ENCODE peak calls at places on chromosomes 4 and X, in six cellular contexts. F is testis, A is heart left ventricle, U is left ventricle myocardium inferior, O is psoas muscle, I is neuronal stem cell. R is an unnamed sample. For H3K4me1, the result is how much of the 10 kb centered on the place peaks cover.

GRCh38 chrX:9207142-9207541 is 173.2 kb upstream of the FAM9B start:
- DNase-seq in I (no peak), F (peak), O (no peak), U (no peak), A (no peak), R (no peak)

GRCh38 chr4:127134490-127134889 is 498.3 kb upstream of the INTU start:
- DNase-seq in I (no peak), F (no peak), U (no peak), A (no peak), O (no peak), R (no peak)

GRCh38 chr4:44629280-44629866 is 22.1 kb downstream of the YIPF7 start:
- DNase-seq in F (peak), O (no peak), A (no peak), I (peak), U (no peak), R (no peak)

GRCh38 chr4:77430847-77431246 is 174.8 kb upstream of the CXCL13 start:
- DNase-seq in U (no peak), I (no peak), O (no peak), F (no peak), A (no peak), R (no peak)

GRCh38 chrX:147898951-147899350 is 12.8 kb upstream of the FMR1 start:
- DNase-seq in F (no peak), A (no peak), O (no peak), U (no peak), I (no peak), R (no peak)

GRCh38 chr4:12852338-12853307 is 631.5 kb downstream of the RAB28 start:
- DNase-seq in A (no peak), F (no peak), I (peak), U (no peak), O (no peak), R (no peak)

GRCh38 chrX:31126205-31126604 is 54.4 kb upstream of the FTHL17 start:
- DNase-seq in I (no peak), F (no peak), A (no peak), O (no peak), U (no peak), R (no peak)

GRCh38 chrX:69221239-69222102 is 56.2 kb upstream of the PJA1 start:
- DNase-seq in U (no peak), A (no peak), F (no peak), I (peak), O (no peak), R (no peak)

GRCh38 chr4:140240237-140240636 is 86.3 kb upstream of the MAML3 start:
- DNase-seq in I (no peak), A (no peak), O (no peak), U (no peak), F (no peak), R (no peak)

GRCh38 chr4:11590132-11590531 is 161.4 kb upstream of the HS3ST1 start:
- DNase-seq in U (no peak), I (no peak), O (no peak), A (no peak), F (no peak), R (no peak)

GRCh38 chr4:15976456-15977096 is 13.6 kb upstream of the FGFBP2 start:
- DNase-seq in A (peak), O (no peak), U (no peak), I (no peak), F (no peak), R (no peak)

GRCh38 chr4:93080316-93080715 is 748.2 kb upstream of the ATOH1 start:
- DNase-seq in F (no peak), U (no peak), O (no peak), I (no peak), A (no peak), R (no peak)

GRCh38 chr4:189940178-189941004 is at the start of gene FRG1:
- DNase-seq in A (peak), U (peak), F (peak), O (peak), I (peak), R (peak)

GRCh38 chrX:154548028-154548316 is 552 bp downstream of the IKBKG start:
- DNase-seq in U (no peak), O (no peak), F (no peak), I (no peak), A (no peak), R (no peak)

GRCh38 chr4:138724530-138724929 is 291.1 kb upstream of the NOCT start:
- DNase-seq in O (no peak), A (no peak), I (no peak), F (no peak), U (no peak), R (no peak)

GRCh38 chr4:148574941-148575340 is 132.7 kb upstream of the NR3C2 start:
- DNase-seq in I (no peak), U (no peak), A (peak), F (no peak), O (no peak), R (no peak)

GRCh38 chrX:39921838-39922237 is 175.9 kb downstream of the BCOR start:
- DNase-seq in A (no peak), I (no peak), F (no peak), U (no peak), O (no peak), R (no peak)

GRCh38 chr4:21879187-21879586 is 69.4 kb downstream of the KCNIP4 start:
- DNase-seq in F (no peak), U (no peak), O (no peak), I (no peak), A (no peak), R (no peak)

GRCh38 chr4:15336410-15337184 is 91.2 kb upstream of the C1QTNF7 start:
- DNase-seq in U (no peak), F (no peak), I (no peak), A (no peak), O (no peak), R (no peak)

GRCh38 chrX:136209016-136209738 is 42.0 kb downstream of the MAP7D3 start:
- DNase-seq in I (no peak), A (peak), U (peak), F (peak), O (peak), R (no peak)

GRCh38 chrX:136210806-136211205 is 40.4 kb downstream of the MAP7D3 start:
- DNase-seq in A (no peak), U (peak), F (no peak), O (peak), I (no peak), R (no peak)

GRCh38 chrX:136210243-136210642 is 41.0 kb downstream of the MAP7D3 start:
- DNase-seq in I (no peak), O (no peak), A (no peak), F (no peak), U (no peak), R (no peak)

GRCh38 chrX:136207546-136207945 is 43.7 kb downstream of the MAP7D3 start:
- DNase-seq in A (no peak), O (no peak), U (no peak), F (no peak), I (no peak), R (no peak)

GRCh38 chrX:136209751-136210150 is 41.4 kb downstream of the MAP7D3 start:
- DNase-seq in O (no peak), F (no peak), A (no peak), I (no peak), U (no peak), R (no peak)
- H3K4me1 ChIP-seq in O (under half), F (under half), A (under half), I (under half), U (half or more), R (under half)

GRCh38 chr4:115562506-115562905 is 449.1 kb upstream of the NDST4 start:
- DNase-seq in I (no peak), A (no peak), U (no peak), O (no peak), F (no peak), R (no peak)
- H3K4me3 ChIP-seq in I (no peak), A (no peak), U (no peak), O (no peak), F (no peak), R (no peak)

GRCh38 chr4:128573781-128574508 is 235.6 kb upstream of the JADE1 start:
- DNase-seq in U (no peak), F (no peak), A (no peak), O (no peak), I (no peak), R (no peak)
- H3K4me1 ChIP-seq in U (under half), F (under half), A (under half), O (under half), I (under half), R (under half)

GRCh38 chrX:110358548-110358947 is at the start of gene RTL9:
- DNase-seq in I (no peak), U (no peak), O (no peak), F (peak), A (no peak), R (no peak)
- H3K4me3 ChIP-seq in I (no peak), U (no peak), O (no peak), F (peak), A (no peak), R (no peak)

DNA sequence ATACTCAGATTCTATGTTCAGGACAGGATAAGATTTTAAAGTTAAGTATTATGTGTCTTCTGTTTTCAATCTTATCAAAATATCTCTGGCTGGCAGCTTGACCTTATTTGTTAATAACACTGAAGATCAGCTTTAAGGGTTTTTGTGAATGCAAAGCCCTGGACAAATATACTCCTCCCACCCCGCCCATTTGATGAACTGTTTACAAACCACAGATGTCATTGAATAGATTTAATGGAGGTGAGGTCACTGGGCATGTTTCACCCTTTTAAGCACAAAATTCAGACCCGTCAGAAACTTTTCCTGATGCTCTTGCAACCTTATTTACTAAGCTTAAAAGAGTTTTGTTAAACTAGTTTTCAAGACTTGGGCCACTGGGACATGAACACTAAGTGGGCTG is 10.1 kb upstream of the CXCL8 start:
- DNase-seq in I (no peak), O (no peak), A (no peak), U (no peak), F (no peak), R (no peak)
- H3K4me1 ChIP-seq in I (under half), O (under half), A (under half), U (under half), F (under half), R (under half)

DNA sequence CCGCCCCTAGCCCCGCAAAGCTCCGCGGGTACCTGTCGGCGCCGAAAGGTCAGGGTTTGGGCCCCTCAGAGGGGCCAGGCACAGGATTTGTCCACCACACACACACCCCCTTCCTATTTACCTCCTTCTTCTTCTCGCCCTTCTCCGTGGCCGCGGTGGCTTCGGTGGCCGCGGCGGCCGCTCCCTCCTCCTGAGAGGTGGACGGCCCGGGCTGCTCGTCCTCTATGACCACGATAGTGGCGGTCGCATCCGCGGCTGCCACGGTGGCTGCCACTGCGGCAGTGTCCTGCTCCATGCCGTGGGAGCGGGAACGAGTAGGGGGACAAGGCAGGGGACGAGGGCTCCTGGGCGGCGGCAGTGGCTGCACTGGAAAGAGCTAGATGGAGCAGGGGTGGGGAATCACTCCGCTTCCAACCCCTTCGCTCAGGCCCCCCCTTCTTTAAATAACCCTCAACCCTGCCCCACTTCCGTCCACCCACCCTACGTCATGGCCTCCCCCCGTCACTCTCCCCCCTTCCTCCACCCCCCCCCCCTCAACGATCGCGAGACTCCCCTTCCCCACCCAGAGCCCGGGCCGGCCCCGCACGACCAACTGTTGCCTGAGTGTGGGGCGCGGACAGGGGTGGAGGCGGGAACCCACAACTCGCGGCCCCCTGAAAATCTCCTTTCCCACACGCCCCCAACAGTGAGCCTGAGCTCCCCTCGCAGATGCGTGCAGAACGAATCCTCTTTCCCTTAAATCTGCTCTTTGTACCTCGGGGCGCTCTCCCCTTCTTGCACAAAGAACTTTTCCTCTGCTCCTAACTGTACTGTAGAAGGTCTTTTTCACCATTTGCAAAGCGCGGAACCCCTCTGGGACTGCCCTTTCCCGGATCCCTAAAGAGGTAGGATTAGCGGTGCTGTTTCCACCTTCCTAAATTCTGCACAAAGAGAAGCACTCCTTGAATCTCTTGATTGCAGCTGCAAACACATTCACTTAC is at the start of gene SMARCA1:
- DNase-seq in F (peak), I (peak), A (peak), O (peak), U (peak), R (no peak)
- H3K4me3 ChIP-seq in F (peak), I (peak), A (peak), O (peak), U (peak), R (peak)

GRCh38 chr4:38759790-38760122 is 23.0 kb downstream of the TLR10 start:
- DNase-seq in O (no peak), F (no peak), I (no peak), U (no peak), A (no peak), R (no peak)

GRCh38 chr4:38760915-38761314 is 21.9 kb downstream of the TLR10 start:
- DNase-seq in U (no peak), O (no peak), I (no peak), A (no peak), F (no peak), R (no peak)

GRCh38 chr4:38765391-38765790 is 17.4 kb downstream of the TLR10 start:
- DNase-seq in O (no peak), U (no peak), I (no peak), F (no peak), A (no peak), R (no peak)

GRCh38 chr4:38762560-38762959 is 20.2 kb downstream of the TLR10 start:
- DNase-seq in F (no peak), O (no peak), I (no peak), A (no peak), U (no peak), R (no peak)

DNA sequence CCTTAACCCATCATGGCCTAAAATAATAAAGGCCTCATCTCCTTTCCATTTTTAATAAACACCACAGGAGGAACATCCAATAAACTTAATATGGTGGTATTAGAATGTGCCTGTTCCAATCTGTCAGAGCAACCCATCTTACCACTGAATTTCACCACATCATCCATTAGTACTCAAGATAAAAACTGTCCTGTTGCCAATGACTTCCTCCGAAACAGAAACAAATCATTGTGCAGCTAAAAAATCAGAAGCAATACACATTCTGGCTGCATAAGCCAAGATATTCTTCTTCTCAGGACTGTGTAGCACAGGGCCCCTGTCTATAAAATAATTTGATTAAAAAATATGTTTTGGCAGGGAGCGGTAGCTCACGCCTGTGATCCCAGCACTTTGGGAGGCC is 18.5 kb downstream of the TLR10 start:
- DNase-seq in A (no peak), U (no peak), F (no peak), I (no peak), O (no peak), R (no peak)
- H3K4me1 ChIP-seq in A (under half), U (under half), F (under half), I (under half), O (under half), R (under half)

GRCh38 chr4:150973626-150974250 is 41.3 kb downstream of the LRBA start:
- DNase-seq in A (no peak), O (no peak), U (no peak), F (no peak), I (no peak), R (no peak)

GRCh38 chr4:150974251-150974640 is 40.8 kb downstream of the LRBA start:
- DNase-seq in I (no peak), F (no peak), A (no peak), U (no peak), O (no peak), R (no peak)

GRCh38 chr4:150976478-150977118 is 38.5 kb downstream of the LRBA start:
- DNase-seq in U (no peak), F (no peak), O (no peak), A (no peak), I (peak), R (no peak)

GRCh38 chr4:150972592-150972991 is 42.5 kb downstream of the LRBA start:
- DNase-seq in O (no peak), F (no peak), I (no peak), U (no peak), A (no peak), R (no peak)

GRCh38 chr4:150974750-150975149 is 40.3 kb downstream of the LRBA start:
- DNase-seq in U (no peak), A (no peak), I (no peak), F (no peak), O (no peak), R (no peak)
- H3K4me3 ChIP-seq in U (no peak), A (no peak), I (no peak), F (no peak), O (no peak), R (no peak)